ENCODE peak calls at places on chromosomes 16 and 17, in five cellular contexts. T, Z, J, D and C are unnamed samples.

GRCh38 chr16:88315543-88316105 is 67.1 kb upstream of the ZNF469 start:
- DNase-seq in D (no peak), J (peak), T (no peak), Z (peak), C (no peak)

GRCh38 chr16:54336805-54337204 is 50.2 kb upstream of the IRX3 start:
- DNase-seq in T (no peak), Z (no peak), D (no peak), J (no peak), C (no peak)

GRCh38 chr17:2716649-2717048 is 5.1 kb upstream of the CLUH start:
- DNase-seq in T (no peak), D (no peak), Z (no peak), J (no peak), C (no peak)

GRCh38 chr16:46801428-46802049 is 29.4 kb downstream of the C16orf87 start:
- DNase-seq in Z (peak), D (no peak), T (no peak), J (peak), C (no peak)

GRCh38 chr17:16933317-16934132 is 38.4 kb downstream of the TNFRSF13B start:
- DNase-seq in Z (no peak), T (no peak), D (no peak), J (no peak), C (no peak)

GRCh38 chr16:54062361-54063346 is 223.9 kb downstream of the IRX3 start:
- DNase-seq in T (no peak), Z (no peak), J (no peak), D (no peak), C (no peak)

GRCh38 chr17:45077643-45078042 is 16.5 kb downstream of the NMT1 start:
- DNase-seq in D (no peak), T (no peak), Z (no peak), J (no peak), C (peak)

GRCh38 chr16:73268311-73268997 is 220.5 kb upstream of the ZFHX3 start:
- DNase-seq in Z (peak), T (no peak), D (no peak), J (no peak), C (no peak)

GRCh38 chr17:42850964-42851363 is at the start of gene AOC3:
- DNase-seq in Z (no peak), T (no peak), D (no peak), J (no peak), C (no peak)

GRCh38 chr17:78159575-78160158 is 8.7 kb upstream of the SYNGR2 start:
- DNase-seq in Z (peak), T (no peak), J (peak), D (no peak), C (peak)

GRCh38 chr16:457732-458400 is 32.4 kb downstream of the RAB11FIP3 start:
- DNase-seq in T (no peak), Z (no peak), J (no peak), D (no peak), C (no peak)

GRCh38 chr16:8670014-8670560 is 4.3 kb upstream of the ABAT start:
- DNase-seq in Z (no peak), T (no peak), D (no peak), J (no peak), C (no peak)

GRCh38 chr16:89422905-89423630 is 67.3 kb downstream of the ANKRD11 start:
- DNase-seq in Z (peak), J (peak), T (peak), D (no peak), C (peak)

GRCh38 chr17:68355093-68355492 is 63.8 kb downstream of the ARSG start:
- DNase-seq in D (no peak), J (no peak), T (no peak), Z (peak), C (no peak)

GRCh38 chr17:7894866-7895265 is 6.3 kb downstream of the CHD3 start:
- DNase-seq in D (no peak), T (no peak), Z (no peak), J (no peak), C (no peak)

GRCh38 chr17:70905796-70906195 is 736.5 kb downstream of the KCNJ2 start:
- DNase-seq in J (peak), T (no peak), D (peak), Z (peak), C (no peak)

GRCh38 chr16:87535855-87536794 is 43.3 kb upstream of the ZCCHC14 start:
- DNase-seq in T (no peak), D (no peak), J (no peak), Z (no peak), C (no peak)

GRCh38 chr17:46766493-46767491 is 51.7 kb downstream of the WNT3 start:
- DNase-seq in J (no peak), Z (no peak), D (no peak), T (no peak), C (no peak)

GRCh38 chr16:46947900-46948547 is 25.4 kb downstream of the DNAJA2 start:
- DNase-seq in Z (peak), D (no peak), T (peak), J (peak), C (peak)

GRCh38 chr16:85041184-85041928 is 13.8 kb downstream of the KIAA0513 start:
- DNase-seq in Z (no peak), T (no peak), D (no peak), J (no peak), C (no peak)

GRCh38 chr17:45227631-45228120 is 6.0 kb downstream of the FMNL1 start:
- DNase-seq in T (peak), J (no peak), Z (no peak), D (no peak), C (no peak)

GRCh38 chr17:77441130-77441920 is 300.6 kb downstream of the SEC14L1 start:
- DNase-seq in Z (no peak), J (no peak), D (no peak), T (peak), C (peak)

GRCh38 chr16:56611281-56611833 is 3.0 kb downstream of the MT2A start:
- DNase-seq in D (no peak), J (no peak), T (no peak), Z (peak), C (no peak)

GRCh38 chr16:77043076-77043475 is 147.9 kb upstream of the MON1B start:
- DNase-seq in T (peak), J (peak), D (peak), Z (no peak), C (peak)
- TF ChIP-seq CTCF in T (peak), J (peak), D (peak), Z (no peak), C (peak)

GRCh38 chr17:80657561-80657960 is 112.9 kb downstream of the RPTOR start:
- DNase-seq in J (no peak), T (no peak), D (no peak), Z (no peak), C (no peak)

GRCh38 chr17:80662557-80662956 is 117.9 kb downstream of the RPTOR start:
- DNase-seq in D (no peak), J (no peak), T (no peak), Z (no peak), C (no peak)

GRCh38 chr17:80659651-80660050 is 115.0 kb downstream of the RPTOR start:
- DNase-seq in D (no peak), Z (no peak), J (no peak), T (no peak), C (no peak)

GRCh38 chr17:80658821-80659220 is 114.2 kb downstream of the RPTOR start:
- DNase-seq in Z (no peak), J (no peak), T (no peak), D (no peak), C (no peak)

GRCh38 chr17:80660527-80661198 is 116.0 kb downstream of the RPTOR start:
- DNase-seq in Z (no peak), D (no peak), J (no peak), T (no peak), C (no peak)
- TF ChIP-seq CTCF in Z (no peak), D (no peak), J (no peak), T (no peak), C (no peak)

DNA sequence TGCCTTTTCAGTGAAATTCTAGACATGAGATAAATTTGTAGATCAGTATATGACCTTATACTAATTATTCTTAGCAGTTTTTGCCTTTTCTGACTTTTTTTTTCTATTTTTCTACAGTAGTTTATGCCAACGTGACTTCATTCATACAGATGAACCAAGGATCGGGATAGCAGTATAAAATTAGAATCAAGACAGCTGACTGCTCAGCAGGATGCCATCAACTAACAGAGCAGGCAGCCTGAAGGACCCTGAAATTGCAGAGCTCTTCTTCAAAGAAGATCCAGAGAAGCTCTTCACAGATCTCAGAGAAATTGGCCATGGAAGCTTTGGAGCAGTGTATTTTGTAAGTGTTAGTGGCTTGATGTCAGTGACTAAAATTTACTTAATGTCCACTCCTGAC is 61.2 kb downstream of the TAOK1 start:
- DNase-seq in D (no peak), Z (no peak), J (no peak), T (no peak), C (no peak)
- TF ChIP-seq CTCF in D (no peak), Z (no peak), J (no peak), T (no peak), C (no peak)

DNA sequence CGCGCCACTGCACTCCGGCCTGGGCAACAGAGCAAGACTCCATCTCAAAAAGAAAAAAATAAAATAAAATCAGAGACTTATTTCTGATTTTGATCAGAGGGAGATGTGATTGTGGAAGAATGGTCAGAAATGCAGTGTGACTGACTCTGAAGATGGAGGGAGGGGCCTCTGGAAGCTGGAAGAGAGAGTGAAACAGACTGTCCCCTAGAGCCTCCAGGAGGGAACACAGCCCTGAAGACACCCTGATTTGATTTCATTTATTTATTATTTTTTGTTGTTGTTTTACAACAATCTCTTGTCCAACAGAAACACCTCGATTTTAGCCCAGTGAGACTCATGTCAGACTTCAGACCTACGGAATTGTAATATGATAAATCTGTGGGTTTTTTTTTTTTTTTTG is 26.1 kb downstream of the BCL7C start:
- DNase-seq in J (no peak), Z (no peak), T (no peak), D (no peak), C (no peak)
- TF ChIP-seq CTCF in J (no peak), Z (peak), T (peak), D (no peak), C (no peak)

DNA sequence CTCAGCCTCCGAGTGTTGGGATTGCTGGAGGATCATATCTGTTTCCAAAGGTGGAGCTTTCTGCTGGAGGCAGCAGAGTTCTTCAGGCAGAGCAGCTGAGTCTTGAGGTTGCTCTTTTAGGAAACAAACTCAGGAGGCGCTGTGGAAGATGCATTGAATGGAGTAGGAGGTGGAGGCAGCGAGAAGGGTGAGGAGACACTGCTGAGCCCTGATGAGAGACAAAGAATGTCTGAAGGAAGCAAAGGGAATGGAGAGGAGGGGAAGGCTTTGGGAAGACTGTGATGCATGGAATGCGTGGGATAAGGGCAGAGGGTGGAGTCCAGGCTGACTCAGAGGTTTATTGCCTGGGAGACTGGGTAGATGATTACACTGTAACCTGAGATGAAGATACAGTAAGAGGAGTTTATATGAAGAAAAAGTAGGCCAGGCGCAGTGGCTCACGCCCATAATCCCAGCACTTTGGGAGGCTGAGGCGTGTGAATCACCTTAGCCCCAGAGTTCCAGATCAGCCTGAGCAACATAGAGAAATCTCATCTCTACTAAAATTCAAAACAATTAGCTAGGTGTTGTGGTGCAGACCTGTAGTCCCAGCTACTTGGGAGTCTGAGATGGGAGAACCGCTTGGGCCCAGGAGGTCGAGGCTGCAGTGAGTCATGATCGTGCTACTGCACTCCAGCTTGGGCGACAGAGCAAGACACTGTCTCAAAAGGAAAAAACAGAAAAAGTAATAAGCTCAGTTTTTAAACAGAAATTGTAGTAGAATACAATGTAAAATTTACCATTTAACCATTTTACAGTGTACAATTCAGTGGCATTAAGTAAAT is 17.8 kb upstream of the TMEM219 start:
- DNase-seq in Z (peak), T (no peak), D (peak), J (peak), C (no peak)
- TF ChIP-seq CTCF in Z (peak), T (no peak), D (peak), J (peak), C (no peak)

DNA sequence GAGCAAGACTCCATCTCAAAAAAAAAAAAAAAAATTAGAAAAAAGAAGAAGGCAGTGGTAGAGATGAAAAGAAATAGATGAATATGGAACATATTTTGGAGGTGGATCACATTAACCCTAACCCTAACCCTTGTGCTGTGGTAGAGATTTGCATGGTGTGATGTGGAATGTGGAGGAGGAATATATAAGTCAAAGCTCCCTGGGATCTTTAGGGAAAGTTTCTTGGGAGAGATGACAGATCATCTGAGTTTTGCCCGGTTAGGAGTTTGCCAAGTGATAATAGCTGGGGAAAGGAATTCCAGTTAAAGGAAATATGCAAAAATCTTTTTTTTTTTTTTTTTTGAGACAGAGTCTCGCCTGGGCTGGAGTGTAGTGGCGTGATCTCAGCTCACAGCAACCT is 13.0 kb upstream of the BLMH start:
- DNase-seq in J (no peak), T (no peak), Z (no peak), D (no peak), C (no peak)
- TF ChIP-seq CTCF in J (no peak), T (no peak), Z (no peak), D (no peak), C (no peak)

GRCh38 chr16:6549415-6549814 is 783.2 kb upstream of the RBFOX1 start:
- DNase-seq in D (no peak), Z (no peak), T (no peak), J (no peak), C (no peak)
- TF ChIP-seq CTCF in D (no peak), Z (no peak), T (no peak), J (no peak), C (no peak)

DNA sequence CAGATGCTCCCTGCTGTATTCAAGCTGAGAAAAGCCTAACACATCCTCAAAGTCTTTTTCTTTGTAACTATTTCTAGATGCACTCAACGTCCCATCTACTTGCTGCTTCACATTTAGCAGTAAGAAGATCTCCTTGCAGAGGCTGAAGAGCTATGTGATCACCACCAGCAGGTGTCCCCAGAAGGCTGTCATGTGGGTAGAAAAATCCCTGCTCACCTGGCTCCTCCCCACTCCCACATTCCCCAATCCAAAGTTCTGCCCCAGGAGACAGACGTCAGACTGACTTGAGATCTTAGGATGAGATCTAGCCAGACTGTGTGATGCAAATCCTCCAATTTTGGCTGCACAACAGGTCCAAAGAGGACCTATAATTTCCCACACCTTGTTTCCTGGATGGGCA is 1.1 kb downstream of the CCL13 start:
- DNase-seq in J (no peak), Z (no peak), T (no peak), D (no peak), C (no peak)
- TF ChIP-seq CTCF in J (no peak), Z (no peak), T (peak), D (no peak), C (no peak)